ENCODE peak calls at places on chromosomes 3 and 15, in seven cellular contexts. Q, T, X, I, S, O and H are unnamed samples.

GRCh38 chr3:18284716-18285115 is 140.4 kb downstream of the SATB1 start:
- DNase-seq in I (no peak), S (no peak), T (no peak), O (no peak), Q (no peak), X (no peak), H (no peak)

GRCh38 chr15:92650256-92650655 is 5.3 kb downstream of the FAM174B start:
- DNase-seq in X (no peak), Q (no peak), O (no peak), S (no peak), T (no peak), I (no peak), H (no peak)

GRCh38 chr3:52280046-52280445 is 1.6 kb upstream of the WDR82 start:
- DNase-seq in I (no peak), T (no peak), O (no peak), Q (no peak), S (peak; percentile 82), X (peak; percentile 54), H (no peak)

GRCh38 chr3:58585994-58586393 is 8.8 kb upstream of the FAM107A start:
- DNase-seq in O (no peak), S (no peak), X (no peak), Q (no peak), I (no peak), T (no peak), H (no peak)

GRCh38 chr3:41961061-41961749 is 698 bp downstream of the ULK4 start:
- DNase-seq in I (peak; percentile 35), T (peak; percentile 46), Q (peak; percentile 14), O (peak; percentile 40), X (peak; percentile 49), S (peak; percentile 78), H (peak; percentile 54)

GRCh38 chr3:73727117-73727802 is 102.5 kb upstream of the PDZRN3 start:
- DNase-seq in X (no peak), S (no peak), I (peak; percentile 45), O (peak; percentile 44), T (no peak), Q (no peak), H (no peak)

GRCh38 chr15:67859331-67859946 is 19.6 kb upstream of the RNU6-1 start:
- DNase-seq in I (no peak), O (no peak), Q (no peak), X (peak; percentile 47), S (no peak), T (no peak), H (no peak)

GRCh38 chr3:135878501-135878900 is 87.0 kb upstream of the PPP2R3A start:
- DNase-seq in I (no peak), Q (no peak), T (no peak), O (no peak), S (no peak), X (no peak), H (no peak)

GRCh38 chr15:62453979-62454378 is 288.9 kb upstream of the C2CD4B start:
- DNase-seq in O (no peak), Q (no peak), I (no peak), S (no peak), X (no peak), T (no peak), H (no peak)

GRCh38 chr15:94027571-94027970 is 203.8 kb upstream of the MCTP2 start:
- DNase-seq in T (no peak), O (no peak), Q (no peak), I (no peak), X (no peak), S (no peak), H (no peak)

GRCh38 chr3:45972534-45973402 is 22.9 kb downstream of the FYCO1 start:
- DNase-seq in X (no peak), O (no peak), T (no peak), I (peak; percentile 30), S (no peak), Q (no peak), H (no peak)

GRCh38 chr3:123089611-123090301 is 22.9 kb downstream of the PDIA5 start:
- DNase-seq in T (no peak), O (peak; percentile 57), S (no peak), Q (no peak), X (no peak), I (no peak), H (no peak)

GRCh38 chr3:11757441-11757875 is 89.2 kb downstream of the TAMM41 start:
- DNase-seq in I (no peak), S (no peak), Q (no peak), X (no peak), T (no peak), O (no peak), H (no peak)

GRCh38 chr15:25052191-25052999 is 97.6 kb downstream of the SNRPN start:
- DNase-seq in S (no peak), T (no peak), I (no peak), O (no peak), Q (peak; percentile 3), X (no peak), H (no peak)

GRCh38 chr15:66565731-66566130 is at the start of gene LCTL:
- DNase-seq in I (peak; percentile 52), S (no peak), T (no peak), O (no peak), X (peak; percentile 71), Q (no peak), H (no peak)

GRCh38 chr3:55297706-55298105 is 189.4 kb downstream of the WNT5A start:
- DNase-seq in Q (no peak), I (no peak), X (no peak), O (no peak), T (no peak), S (no peak), H (no peak)

GRCh38 chr3:194938845-194939531 is 253.3 kb downstream of the FAM43A start:
- DNase-seq in Q (no peak), I (no peak), S (no peak), X (no peak), T (no peak), O (peak; percentile 41), H (no peak)

GRCh38 chr3:32198714-32199113 is 39.8 kb upstream of the CMTM8 start:
- DNase-seq in I (no peak), X (no peak), S (no peak), O (no peak), Q (no peak), T (no peak), H (no peak)

GRCh38 chr3:14962762-14963161 is 15.4 kb downstream of the NR2C2 start:
- DNase-seq in Q (no peak), S (no peak), O (no peak), X (no peak), T (no peak), I (peak; percentile 1), H (no peak)

GRCh38 chr3:47664519-47664918 is 85.9 kb upstream of the CSPG5 start:
- DNase-seq in I (no peak), S (no peak), O (no peak), Q (no peak), X (peak; percentile 75), T (no peak), H (no peak)